ENCODE peak calls at places on chromosomes 7 and 10, in ten cellular contexts. One of them, this sample, is unnamed.

GRCh38 chr7:105689093-105689819 is 108.0 kb upstream of the EFCAB10 start:
- DNase-seq in EL: no peak
- DNase-seq in ELR: no peak
- DNase-seq in hepatocyte: no peak
- DNase-seq in non-pigmented ciliary epithelial cell: no peak
- DNase-seq in esophagus muscularis mucosa: no peak
- DNase-seq in thoracic aorta: no peak
- DNase-seq in posterior cingulate gyrus: no peak
- DNase-seq in GM04503: no peak
- DNase-seq in stimulated activated CD4-positive, alpha-beta T cell treated with anti-CD3 and anti-CD28 coated beads, Interleukin-15, amount 100 ng/mL, for 1 hour: no peak
- DNase-seq in this sample: no peak

GRCh38 chr7:75649462-75649861 is 89.3 kb downstream of the HIP1 start:
- DNase-seq in EL: no peak
- DNase-seq in ELR: no peak
- DNase-seq in hepatocyte: no peak
- DNase-seq in non-pigmented ciliary epithelial cell: no peak
- DNase-seq in esophagus muscularis mucosa: no peak
- DNase-seq in thoracic aorta: peak
- DNase-seq in posterior cingulate gyrus: no peak
- DNase-seq in GM04503: no peak
- DNase-seq in stimulated activated CD4-positive, alpha-beta T cell treated with anti-CD3 and anti-CD28 coated beads, Interleukin-15, amount 100 ng/mL, for 1 hour: no peak
- DNase-seq in this sample: no peak

GRCh38 chr10:96043157-96043894 is at the start of gene CCNJ:
- DNase-seq in EL: peak
- DNase-seq in ELR: peak
- DNase-seq in hepatocyte: peak
- DNase-seq in non-pigmented ciliary epithelial cell: peak
- DNase-seq in esophagus muscularis mucosa: peak
- DNase-seq in thoracic aorta: peak
- DNase-seq in posterior cingulate gyrus: peak
- DNase-seq in GM04503: peak
- DNase-seq in stimulated activated CD4-positive, alpha-beta T cell treated with anti-CD3 and anti-CD28 coated beads, Interleukin-15, amount 100 ng/mL, for 1 hour: peak
- DNase-seq in this sample: peak

GRCh38 chr7:148262721-148263229 is 327.8 kb upstream of the C7orf33 start:
- DNase-seq in EL: peak
- DNase-seq in ELR: peak
- DNase-seq in hepatocyte: peak
- DNase-seq in non-pigmented ciliary epithelial cell: no peak
- DNase-seq in esophagus muscularis mucosa: peak
- DNase-seq in thoracic aorta: peak
- DNase-seq in posterior cingulate gyrus: peak
- DNase-seq in GM04503: no peak
- DNase-seq in stimulated activated CD4-positive, alpha-beta T cell treated with anti-CD3 and anti-CD28 coated beads, Interleukin-15, amount 100 ng/mL, for 1 hour: peak
- DNase-seq in this sample: no peak

GRCh38 chr7:153188630-153189029 is 429.1 kb downstream of the ACTR3B start:
- DNase-seq in EL: no peak
- DNase-seq in ELR: no peak
- DNase-seq in hepatocyte: no peak
- DNase-seq in non-pigmented ciliary epithelial cell: no peak
- DNase-seq in esophagus muscularis mucosa: no peak
- DNase-seq in thoracic aorta: no peak
- DNase-seq in posterior cingulate gyrus: no peak
- DNase-seq in GM04503: no peak
- DNase-seq in stimulated activated CD4-positive, alpha-beta T cell treated with anti-CD3 and anti-CD28 coated beads, Interleukin-15, amount 100 ng/mL, for 1 hour: no peak
- DNase-seq in this sample: no peak

GRCh38 chr10:78401882-78402367 is 368.3 kb downstream of the RPS24 start:
- DNase-seq in EL: no peak
- DNase-seq in ELR: no peak
- DNase-seq in hepatocyte: peak
- DNase-seq in non-pigmented ciliary epithelial cell: no peak
- DNase-seq in esophagus muscularis mucosa: no peak
- DNase-seq in thoracic aorta: no peak
- DNase-seq in posterior cingulate gyrus: peak
- DNase-seq in GM04503: no peak
- DNase-seq in stimulated activated CD4-positive, alpha-beta T cell treated with anti-CD3 and anti-CD28 coated beads, Interleukin-15, amount 100 ng/mL, for 1 hour: no peak
- DNase-seq in this sample: no peak

GRCh38 chr7:134533288-134533771 is 6.0 kb downstream of the AKR1B10 start:
- DNase-seq in EL: peak
- DNase-seq in ELR: peak
- DNase-seq in hepatocyte: no peak
- DNase-seq in non-pigmented ciliary epithelial cell: no peak
- DNase-seq in esophagus muscularis mucosa: no peak
- DNase-seq in thoracic aorta: no peak
- DNase-seq in posterior cingulate gyrus: no peak
- DNase-seq in GM04503: no peak
- DNase-seq in stimulated activated CD4-positive, alpha-beta T cell treated with anti-CD3 and anti-CD28 coated beads, Interleukin-15, amount 100 ng/mL, for 1 hour: no peak
- DNase-seq in this sample: no peak

GRCh38 chr10:112265745-112266144 is 17.5 kb upstream of the TECTB start:
- DNase-seq in EL: no peak
- DNase-seq in ELR: no peak
- DNase-seq in hepatocyte: peak
- DNase-seq in non-pigmented ciliary epithelial cell: no peak
- DNase-seq in esophagus muscularis mucosa: peak
- DNase-seq in thoracic aorta: no peak
- DNase-seq in posterior cingulate gyrus: no peak
- DNase-seq in GM04503: no peak
- DNase-seq in stimulated activated CD4-positive, alpha-beta T cell treated with anti-CD3 and anti-CD28 coated beads, Interleukin-15, amount 100 ng/mL, for 1 hour: no peak
- DNase-seq in this sample: no peak